ENCODE peak calls at places on chromosomes 16 and 17, in ten cellular contexts. H, O, P, E, X, Q, S, C, Y and G are unnamed samples.

GRCh38 chr17:55344514-55344997 is 77.1 kb downstream of the MMD start:
- DNase-seq in H (no peak), O (no peak), P (peak; percentile 90), E (peak; percentile 57), X (no peak), Q (no peak), S (no peak), C (no peak), Y (no peak), G (no peak)

GRCh38 chr16:66741971-66742396 is 9.4 kb downstream of the DYNC1LI2 start:
- DNase-seq in H (no peak), O (no peak), P (peak; percentile 63), E (no peak), X (no peak), Q (no peak), S (no peak), C (no peak), Y (no peak), G (no peak)

GRCh38 chr16:29745126-29745852 is 501 bp downstream of the C16orf54 start:
- DNase-seq in H (no peak), O (no peak), P (no peak), E (no peak), X (no peak), Q (no peak), S (no peak), C (no peak), Y (no peak), G (peak; percentile 59)

GRCh38 chr17:57803026-57803425 is 46.8 kb downstream of the MRPS23 start:
- DNase-seq in H (no peak), O (no peak), P (no peak), E (peak; percentile 45), X (no peak), Q (no peak), S (no peak), C (no peak), Y (no peak), G (no peak)

GRCh38 chr17:66625321-66625767 is 209.6 kb upstream of the CACNG5 start:
- DNase-seq in H (peak; percentile 67), O (no peak), P (peak; percentile 5), E (no peak), X (no peak), Q (peak; percentile 55), S (peak; percentile 36), C (no peak), Y (no peak), G (no peak)

GRCh38 chr16:1960665-1961630 is 1.6 kb downstream of the NDUFB10 start:
- DNase-seq in H (peak; percentile 72), O (no peak), P (no peak), E (no peak), X (no peak), Q (peak; percentile 39), S (no peak), C (no peak), Y (no peak), G (no peak)

GRCh38 chr17:56543280-56543679 is 50.2 kb upstream of the NOG start:
- DNase-seq in H (no peak), O (no peak), P (no peak), E (no peak), X (no peak), Q (no peak), S (no peak), C (no peak), Y (no peak), G (no peak)

GRCh38 chr17:72587156-72587555 is 466.3 kb downstream of the SOX9 start:
- DNase-seq in H (no peak), O (no peak), P (no peak), E (no peak), X (no peak), Q (no peak), S (no peak), C (no peak), Y (no peak), G (no peak)

GRCh38 chr17:74512624-74513084 is 18.6 kb downstream of the CD300LB start:
- DNase-seq in H (peak; percentile 15), O (peak; percentile 26), P (peak; percentile 21), E (peak; percentile 82), X (peak; percentile 37), Q (no peak), S (no peak), C (no peak), Y (no peak), G (no peak)

GRCh38 chr16:3528406-3528805 is 27.6 kb downstream of the CLUAP1 start:
- DNase-seq in H (no peak), O (no peak), P (no peak), E (no peak), X (peak; percentile 17), Q (no peak), S (no peak), C (no peak), Y (no peak), G (no peak)

GRCh38 chr17:71460943-71461342 is 659.9 kb upstream of the SOX9 start:
- DNase-seq in H (peak; percentile 12), O (no peak), P (peak; percentile 0), E (no peak), X (no peak), Q (no peak), S (no peak), C (no peak), Y (no peak), G (no peak)

DNA sequence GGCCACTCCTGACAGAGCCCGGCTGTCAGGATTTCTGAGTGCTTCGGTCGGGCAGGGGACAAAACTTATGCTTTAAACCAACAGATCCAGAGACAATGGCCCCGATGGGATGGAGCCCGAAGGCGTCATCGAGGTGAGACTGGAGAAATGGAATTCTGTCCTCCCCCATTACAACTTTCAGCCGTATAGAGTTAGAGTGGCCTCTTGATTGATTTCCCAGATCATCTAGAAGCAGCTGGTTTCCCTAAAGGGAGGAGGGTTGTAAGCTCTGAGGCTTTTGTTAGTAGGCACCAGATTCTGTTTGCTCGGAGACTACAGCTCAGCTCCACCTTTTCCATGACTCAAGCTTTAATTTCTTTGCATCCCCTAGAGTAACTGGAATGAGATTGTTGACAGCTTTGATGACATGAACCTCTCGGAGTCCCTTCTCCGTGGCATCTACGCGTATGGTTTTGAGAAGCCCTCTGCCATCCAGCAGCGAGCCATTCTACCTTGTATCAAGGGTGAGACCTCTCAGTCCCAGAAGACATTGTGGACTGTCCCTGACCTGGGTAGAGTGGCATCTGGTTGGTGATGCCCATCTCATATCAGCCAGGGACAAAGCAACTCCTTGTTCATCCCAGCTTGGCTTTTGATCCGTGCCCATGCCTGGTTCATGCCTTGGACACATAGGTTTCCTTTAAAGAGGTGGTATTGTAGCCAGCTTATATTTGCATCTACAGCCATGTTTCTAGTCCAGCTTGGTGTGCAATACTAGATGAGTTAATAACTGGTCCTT is 5.1 kb upstream of the CD68 start:
- DNase-seq in H (no peak), O (no peak), P (no peak), E (no peak), X (no peak), Q (no peak), S (no peak), C (no peak), Y (no peak), G (no peak)
- TF ChIP-seq POLR2A in H (no peak), O (peak; percentile 33), P (no peak), E (no peak), X (no peak), Q (no peak), S (no peak), C (no peak), Y (no peak), G (no peak)

GRCh38 chr16:84592718-84593117 is 25.2 kb downstream of the COTL1 start:
- DNase-seq in H (no peak), O (no peak), P (no peak), E (no peak), X (no peak), Q (no peak), S (no peak), C (no peak), Y (no peak), G (no peak)
- TF ChIP-seq POLR2A in H (no peak), O (no peak), P (no peak), E (no peak), X (no peak), Q (no peak), S (no peak), C (no peak), Y (no peak), G (no peak)

GRCh38 chr16:8126313-8126712 is 464.0 kb downstream of the TMEM114 start:
- DNase-seq in H (no peak), O (no peak), P (no peak), E (no peak), X (no peak), Q (no peak), S (no peak), C (no peak), Y (no peak), G (no peak)
- TF ChIP-seq POLR2A in H (no peak), O (no peak), P (no peak), E (no peak), X (no peak), Q (no peak), S (no peak), C (no peak), Y (no peak), G (no peak)

GRCh38 chr17:17826340-17826708 is 10.5 kb downstream of the SREBF1 start:
- DNase-seq in H (no peak), O (no peak), P (no peak), E (no peak), X (no peak), Q (no peak), S (no peak), C (no peak), Y (no peak), G (no peak)

GRCh38 chr17:17824119-17824779 is 12.5 kb downstream of the SREBF1 start:
- DNase-seq in H (peak; percentile 48), O (no peak), P (no peak), E (no peak), X (no peak), Q (no peak), S (no peak), C (no peak), Y (no peak), G (no peak)

GRCh38 chr17:17826942-17827785 is 9.6 kb downstream of the SREBF1 start:
- DNase-seq in H (no peak), O (no peak), P (no peak), E (no peak), X (peak; percentile 88), Q (no peak), S (no peak), C (no peak), Y (no peak), G (no peak)

GRCh38 chr17:17823433-17824118 is 13.2 kb downstream of the SREBF1 start:
- DNase-seq in H (peak; percentile 90), O (no peak), P (peak; percentile 94), E (peak; percentile 97), X (peak; percentile 92), Q (peak; percentile 68), S (peak; percentile 100), C (peak; percentile 53), Y (peak; percentile 96), G (peak; percentile 99)

DNA sequence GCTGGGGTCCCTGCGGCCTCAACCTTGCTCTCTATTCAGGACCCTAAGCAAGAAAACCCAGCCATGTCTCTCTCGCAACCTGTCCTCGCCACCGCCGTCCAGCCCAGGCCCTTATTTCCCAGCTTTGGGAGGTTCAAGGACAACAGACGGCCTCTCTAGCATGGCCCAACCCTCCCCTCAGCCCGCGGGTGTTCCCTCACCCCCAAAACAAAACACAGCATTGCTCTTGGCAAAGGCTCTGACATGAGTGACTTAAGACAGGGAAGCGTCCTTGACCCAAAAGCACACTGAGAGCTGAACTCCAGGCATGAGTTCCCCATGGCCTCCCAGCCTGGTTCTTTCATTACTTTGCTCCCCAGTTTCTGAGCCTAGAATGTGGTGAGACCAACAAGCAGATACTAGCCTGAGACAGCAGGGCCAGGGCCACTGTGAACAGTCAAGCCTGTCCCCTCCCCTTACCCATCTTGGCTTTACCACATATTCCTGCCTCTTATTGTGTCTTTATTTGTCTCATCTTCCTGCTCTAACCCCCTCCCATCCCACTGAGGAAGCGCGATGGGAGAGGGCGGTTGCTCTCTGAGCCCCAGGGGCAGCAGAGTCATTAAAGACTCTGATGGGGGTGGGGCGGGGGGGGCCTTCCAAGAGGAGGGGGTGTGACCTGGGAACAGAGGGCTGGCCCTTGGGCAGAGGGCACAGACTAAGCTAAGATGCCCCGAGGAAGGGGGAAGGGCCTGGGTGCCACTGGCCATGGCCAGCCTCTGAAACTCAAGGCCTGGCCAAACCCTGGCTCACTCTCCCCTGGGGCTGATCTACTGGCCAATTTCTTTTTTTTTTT is 11.8 kb downstream of the SREBF1 start:
- DNase-seq in H (peak; percentile 53), O (no peak), P (peak; percentile 65), E (no peak), X (no peak), Q (no peak), S (no peak), C (no peak), Y (peak; percentile 83), G (no peak)
- TF ChIP-seq POLR2A in H (no peak), O (no peak), P (no peak), E (no peak), X (no peak), Q (no peak), S (no peak), C (no peak), Y (no peak), G (no peak)